ENCODE peak calls at places on chromosomes 2 and 18, in ten cellular contexts. A, O, E, F, R, P, V, L, M and K are unnamed samples.

GRCh38 chr18:44134447-44134846 is 546.2 kb upstream of the SETBP1 start:
- DNase-seq in A (no peak), O (no peak), E (no peak), F (no peak), R (no peak), P (no peak), V (no peak), L (no peak), M (no peak), K (no peak)

GRCh38 chr2:111030271-111030891 is 90.3 kb upstream of the BCL2L11 start:
- DNase-seq in A (no peak), O (no peak), E (no peak), F (no peak), R (no peak), P (no peak), V (no peak), L (no peak), M (no peak), K (no peak)

GRCh38 chr18:47603158-47603557 is 327.3 kb downstream of the SMAD2 start:
- DNase-seq in A (no peak), O (no peak), E (no peak), F (no peak), R (no peak), P (no peak), V (no peak), L (no peak), M (no peak), K (no peak)

GRCh38 chr2:27661371-27661770 is 2.0 kb downstream of the SUPT7L start:
- DNase-seq in A (no peak), O (no peak), E (no peak), F (no peak), R (no peak), P (no peak), V (no peak), L (no peak), M (no peak), K (no peak)

GRCh38 chr2:96869824-96870630 is at the start of gene SEMA4C:
- DNase-seq in A (no peak), O (no peak), E (no peak), F (peak; percentile 56), R (peak; percentile 46), P (peak; percentile 54), V (no peak), L (no peak), M (no peak), K (peak; percentile 86)

GRCh38 chr2:17940105-17940630 is 61.7 kb downstream of the KCNS3 start:
- DNase-seq in A (no peak), O (no peak), E (no peak), F (no peak), R (no peak), P (no peak), V (no peak), L (no peak), M (no peak), K (no peak)

GRCh38 chr18:23929362-23929940 is 85.1 kb upstream of the TTC39C start:
- DNase-seq in A (no peak), O (no peak), E (no peak), F (no peak), R (no peak), P (no peak), V (no peak), L (no peak), M (no peak), K (no peak)

GRCh38 chr18:37332764-37333420 is 232.7 kb downstream of the CELF4 start:
- DNase-seq in A (no peak), O (no peak), E (no peak), F (no peak), R (no peak), P (no peak), V (no peak), L (no peak), M (no peak), K (no peak)

GRCh38 chr2:39437522-39438296 is 624 bp upstream of the MAP4K3 start:
- DNase-seq in A (no peak), O (no peak), E (no peak), F (peak; percentile 16), R (peak; percentile 25), P (peak; percentile 53), V (peak; percentile 72), L (peak; percentile 66), M (peak; percentile 31), K (peak; percentile 42)

GRCh38 chr2:27921880-27922589 is 31.5 kb downstream of the BABAM2 start:
- DNase-seq in A (no peak), O (no peak), E (no peak), F (no peak), R (no peak), P (no peak), V (no peak), L (no peak), M (no peak), K (no peak)

GRCh38 chr2:237596518-237596855 is 6.0 kb upstream of the RAB17 start:
- DNase-seq in A (no peak), O (no peak), E (no peak), F (no peak), R (no peak), P (no peak), V (no peak), L (no peak), M (no peak), K (no peak)

GRCh38 chr18:49025426-49025766 is 74.6 kb upstream of the SMAD7 start:
- DNase-seq in A (no peak), O (no peak), E (no peak), F (no peak), R (no peak), P (no peak), V (no peak), L (no peak), M (no peak), K (no peak)

GRCh38 chr2:56313541-56313940 is 129.8 kb downstream of the CCDC85A start:
- DNase-seq in A (no peak), O (no peak), E (no peak), F (no peak), R (no peak), P (no peak), V (no peak), L (no peak), M (no peak), K (no peak)

DNA sequence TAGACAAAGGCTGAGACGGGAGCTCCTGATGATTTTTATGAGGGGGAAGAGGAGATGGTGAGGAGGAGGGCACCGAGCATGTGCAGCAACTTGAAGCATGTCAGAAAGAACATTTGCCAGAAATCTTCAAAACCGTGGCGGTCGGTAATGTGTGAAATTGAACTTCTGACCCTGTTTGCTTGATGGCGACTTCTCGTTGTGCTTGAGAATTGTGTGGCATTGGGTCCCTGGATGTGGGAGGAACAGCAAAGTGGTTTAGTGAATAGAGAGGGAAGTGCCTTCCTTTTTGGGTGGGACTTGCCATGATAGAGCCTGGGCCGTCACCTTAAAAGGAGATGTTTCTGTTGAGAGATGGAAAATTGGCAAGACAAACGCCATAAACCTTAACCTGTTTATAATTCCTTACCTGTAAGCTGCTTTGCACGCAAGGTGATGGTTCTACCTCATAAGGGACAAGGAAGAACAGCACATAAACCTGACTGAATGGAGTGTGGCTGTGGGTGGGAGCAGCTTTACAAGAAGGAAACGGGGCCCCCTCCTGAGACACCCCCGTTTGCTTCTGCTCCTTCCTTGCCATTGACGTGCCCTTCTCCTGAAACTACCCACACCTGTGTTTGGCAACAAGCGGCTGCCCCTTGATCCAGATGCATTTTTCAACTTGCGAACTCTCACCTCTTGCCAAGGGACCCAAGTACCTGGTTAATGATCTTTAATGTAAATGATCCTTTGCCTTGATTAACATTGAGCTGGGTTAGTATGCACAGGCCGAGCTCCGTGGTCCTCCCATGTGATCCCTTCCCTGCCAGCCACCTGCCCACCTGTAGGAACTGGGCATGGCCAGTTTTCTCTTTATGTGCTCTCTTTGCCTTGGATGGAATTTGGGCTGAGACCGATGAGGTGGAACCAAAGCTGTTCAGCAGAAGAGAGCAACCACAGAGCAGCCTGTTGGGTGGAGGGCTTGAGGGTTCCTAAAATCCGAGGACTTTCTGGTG is 153.2 kb downstream of the NEDD4L start:
- DNase-seq in A (no peak), O (no peak), E (no peak), F (no peak), R (no peak), P (peak; percentile 58), V (no peak), L (no peak), M (no peak), K (no peak)
- H3K4me3 ChIP-seq in A (no peak overlapping the region), O (no peak overlapping the region), E (no peak overlapping the region), F (no peak overlapping the region), R (no peak overlapping the region), P (no peak overlapping the region), V (peak overlapping the region; percentile 86), L (no peak overlapping the region), M (no peak overlapping the region), K (peak overlapping the region; percentile 36)

DNA sequence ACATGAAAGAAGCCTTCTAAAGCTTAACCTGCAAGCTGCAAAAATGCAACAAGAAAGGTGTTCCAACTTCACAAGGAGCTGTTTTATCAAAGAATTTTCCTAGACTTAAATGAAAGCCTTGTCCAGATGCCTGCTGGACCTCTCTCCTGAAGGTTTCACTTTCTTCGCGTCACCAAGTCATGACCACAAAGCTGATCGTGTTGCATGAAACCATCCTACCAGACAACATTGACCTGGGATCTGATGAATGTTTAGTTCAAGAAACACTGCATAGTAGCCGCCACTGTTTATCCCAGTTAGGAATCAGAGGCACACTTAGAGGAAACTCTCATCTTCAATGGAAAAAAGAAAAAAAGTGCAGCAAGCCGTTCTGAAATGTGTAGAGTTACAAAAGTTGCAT is 26.9 kb downstream of the PAX3 start:
- DNase-seq in A (no peak), O (no peak), E (no peak), F (no peak), R (no peak), P (no peak), V (no peak), L (no peak), M (no peak), K (no peak)
- H3K27me3 ChIP-seq in A (peaks cover 9% of the 10 kb centered on the region), O (no peaks in the 10 kb centered on the region), E (peaks cover 45% of the 10 kb centered on the region), F (no peaks in the 10 kb centered on the region), R (peaks cover 58% of the 10 kb centered on the region), P (no peaks in the 10 kb centered on the region), V (peaks cover 3% of the 10 kb centered on the region), L (peaks cover 95% of the 10 kb centered on the region), M (no peaks in the 10 kb centered on the region), K (peaks cover 83% of the 10 kb centered on the region)

DNA sequence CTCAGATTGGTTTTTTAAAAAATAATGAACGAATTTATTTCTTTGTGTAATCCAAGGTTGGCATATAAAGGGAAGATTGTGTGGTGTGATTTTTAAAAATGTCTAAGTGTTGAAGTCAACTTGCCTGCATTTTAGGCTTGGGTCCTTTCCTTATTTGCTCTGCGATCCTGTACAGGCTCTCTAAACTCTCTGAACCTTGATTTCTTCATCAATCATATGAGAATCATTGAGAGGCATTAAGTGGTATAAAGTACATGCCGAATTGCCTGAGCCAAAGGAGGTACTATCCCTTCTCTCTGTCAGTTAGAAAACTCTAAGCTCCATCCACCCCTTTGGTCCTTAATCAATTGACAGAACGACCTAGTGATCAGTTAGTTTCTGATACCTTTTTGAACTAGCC is 440.4 kb upstream of the MEX3C start:
- DNase-seq in A (no peak), O (no peak), E (no peak), F (no peak), R (no peak), P (no peak), V (no peak), L (no peak), M (no peak), K (no peak)
- H3K4me3 ChIP-seq in A (no peak overlapping the region), O (no peak overlapping the region), E (no peak overlapping the region), F (no peak overlapping the region), R (no peak overlapping the region), P (no peak overlapping the region), V (no peak overlapping the region), L (no peak overlapping the region), M (no peak overlapping the region), K (no peak overlapping the region)

DNA sequence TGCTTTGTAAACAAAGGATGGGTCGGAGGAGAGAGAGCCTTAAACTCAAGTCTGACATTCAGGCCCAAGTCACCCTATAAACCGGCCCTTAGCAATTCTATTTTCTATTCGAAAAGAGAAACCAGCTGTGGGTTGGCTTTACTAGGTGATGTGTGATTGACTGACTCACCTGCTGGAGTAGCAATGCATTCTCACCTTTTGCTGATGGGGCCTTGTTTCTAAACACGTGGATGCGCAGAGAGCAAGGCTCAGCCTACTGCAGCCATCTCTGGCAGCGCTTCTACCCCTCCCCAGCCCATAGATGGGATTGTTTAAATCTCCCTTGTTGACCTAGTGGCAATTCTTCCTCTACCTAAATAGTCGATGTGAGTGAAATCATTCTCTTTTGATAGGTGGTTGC is 138.5 kb downstream of the MEIS1 start:
- DNase-seq in A (no peak), O (no peak), E (no peak), F (no peak), R (no peak), P (no peak), V (no peak), L (no peak), M (peak; percentile 37), K (no peak)
- H3K27me3 ChIP-seq in A (peaks cover 14% of the 10 kb centered on the region), O (peaks cover 20% of the 10 kb centered on the region), E (peaks cover 16% of the 10 kb centered on the region), F (peaks cover 8% of the 10 kb centered on the region), R (peaks cover 43% of the 10 kb centered on the region), P (peaks cover 36% of the 10 kb centered on the region), V (peaks cover 12% of the 10 kb centered on the region), L (peaks cover 21% of the 10 kb centered on the region), M (no peaks in the 10 kb centered on the region), K (peaks cover 66% of the 10 kb centered on the region)